ENCODE peak calls at places on chromosomes 12 and 14, in four cellular contexts. One of them, this sample, is unnamed.

GRCh38 chr14:52922656-52923055 is 28.2 kb downstream of the FERMT2 start:
- DNase-seq in SK-N-SH: no peak
- DNase-seq in fibroblast of lung: peak; percentile 86
- DNase-seq in K562: no peak
- DNase-seq in this sample: no peak

GRCh38 chr14:64465856-64466554 is 706 bp downstream of the AKAP5 start:
- DNase-seq in SK-N-SH: peak; percentile 52
- DNase-seq in fibroblast of lung: peak; percentile 73
- DNase-seq in K562: no peak
- DNase-seq in this sample: no peak

GRCh38 chr14:91985521-91986255 is 38.2 kb upstream of the FBLN5 start:
- DNase-seq in SK-N-SH: no peak
- DNase-seq in fibroblast of lung: peak; percentile 58
- DNase-seq in K562: no peak
- DNase-seq in this sample: no peak

GRCh38 chr12:3273409-3273853 is 196.3 kb downstream of the TSPAN9 start:
- DNase-seq in SK-N-SH: no peak
- DNase-seq in fibroblast of lung: peak; percentile 71
- DNase-seq in K562: no peak
- DNase-seq in this sample: no peak

GRCh38 chr12:54622463-54623183 is 12.1 kb downstream of the LACRT start:
- DNase-seq in SK-N-SH: no peak
- DNase-seq in fibroblast of lung: no peak
- DNase-seq in K562: no peak
- DNase-seq in this sample: no peak

GRCh38 chr12:103470664-103471063 is 25.1 kb downstream of the C12orf42 start:
- DNase-seq in SK-N-SH: no peak
- DNase-seq in fibroblast of lung: peak; percentile 12
- DNase-seq in K562: no peak
- DNase-seq in this sample: peak; percentile 24

GRCh38 chr12:15323530-15323929 is 1.2 kb downstream of the PTPRO start:
- DNase-seq in SK-N-SH: no peak
- DNase-seq in fibroblast of lung: peak; percentile 3
- DNase-seq in K562: no peak
- DNase-seq in this sample: no peak

GRCh38 chr14:105475916-105476845 is 1.6 kb downstream of the CRIP2 start:
- DNase-seq in SK-N-SH: peak; percentile 86
- DNase-seq in fibroblast of lung: peak; percentile 67
- DNase-seq in K562: no peak
- DNase-seq in this sample: no peak

GRCh38 chr14:22994762-22995275 is 12.5 kb upstream of the AJUBA start:
- DNase-seq in SK-N-SH: peak; percentile 77
- DNase-seq in fibroblast of lung: peak; percentile 56
- DNase-seq in K562: peak; percentile 32
- DNase-seq in this sample: peak; percentile 60

GRCh38 chr14:34781242-34781641 is 66.8 kb upstream of the CFL2 start:
- DNase-seq in SK-N-SH: no peak
- DNase-seq in fibroblast of lung: peak; percentile 81
- DNase-seq in K562: no peak
- DNase-seq in this sample: no peak

GRCh38 chr14:71050227-71050823 is 143.1 kb downstream of the PCNX1 start:
- DNase-seq in SK-N-SH: peak; percentile 4
- DNase-seq in fibroblast of lung: peak; percentile 18
- DNase-seq in K562: peak; percentile 6
- DNase-seq in this sample: peak; percentile 21

GRCh38 chr12:65209655-65210043 is 40.3 kb downstream of the LEMD3 start:
- DNase-seq in SK-N-SH: no peak
- DNase-seq in fibroblast of lung: no peak
- DNase-seq in K562: no peak
- DNase-seq in this sample: peak; percentile 66

GRCh38 chr14:103889313-103890051 is 38.8 kb upstream of the TDRD9 start:
- DNase-seq in SK-N-SH: peak; percentile 35
- DNase-seq in fibroblast of lung: peak; percentile 34
- DNase-seq in K562: peak; percentile 73
- DNase-seq in this sample: no peak

GRCh38 chr14:21075719-21076437 is 5.8 kb downstream of the ARHGEF40 start:
- DNase-seq in SK-N-SH: peak; percentile 52
- DNase-seq in fibroblast of lung: no peak
- DNase-seq in K562: no peak
- DNase-seq in this sample: no peak

GRCh38 chr14:21072102-21072501 is 2.0 kb downstream of the ARHGEF40 start:
- DNase-seq in SK-N-SH: peak; percentile 35
- DNase-seq in fibroblast of lung: peak; percentile 78
- DNase-seq in K562: no peak
- DNase-seq in this sample: no peak

GRCh38 chr14:21073921-21074320 is 3.8 kb downstream of the ARHGEF40 start:
- DNase-seq in SK-N-SH: no peak
- DNase-seq in fibroblast of lung: no peak
- DNase-seq in K562: no peak
- DNase-seq in this sample: no peak

GRCh38 chr14:21072781-21073339 is 2.8 kb downstream of the ARHGEF40 start:
- DNase-seq in SK-N-SH: no peak
- DNase-seq in fibroblast of lung: no peak
- DNase-seq in K562: no peak
- DNase-seq in this sample: no peak

GRCh38 chr14:21074398-21075272 is 4.5 kb downstream of the ARHGEF40 start:
- DNase-seq in SK-N-SH: no peak
- DNase-seq in fibroblast of lung: no peak
- DNase-seq in K562: no peak
- DNase-seq in this sample: no peak
- H3K4me2 ChIP-seq in SK-N-SH: no peak overlapping the region
- H3K4me2 ChIP-seq in fibroblast of lung: no peak overlapping the region
- H3K4me2 ChIP-seq in K562: no peak overlapping the region
- H3K4me2 ChIP-seq in this sample: no peak overlapping the region

DNA sequence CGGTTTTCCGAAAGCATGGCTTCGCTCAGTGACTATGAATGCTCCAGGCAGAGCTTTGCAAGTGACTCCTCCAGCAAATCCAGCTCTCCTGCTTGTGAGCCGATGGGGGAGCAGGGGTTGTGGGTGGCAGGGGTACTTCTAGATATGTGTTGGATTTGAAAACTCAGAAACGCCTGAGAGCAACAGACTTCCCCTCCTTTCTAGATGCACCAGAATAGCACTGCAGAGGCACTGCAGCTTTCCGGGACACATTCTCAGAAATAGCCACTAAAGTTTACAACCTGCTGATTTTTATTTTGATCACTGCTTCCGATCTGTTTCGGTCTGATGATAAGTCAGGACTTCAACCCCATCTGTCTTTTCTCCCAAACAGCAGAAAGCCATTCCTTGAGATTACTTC is 8.6 kb downstream of the TCP11L2 start:
- DNase-seq in SK-N-SH: no peak
- DNase-seq in fibroblast of lung: no peak
- DNase-seq in K562: no peak
- DNase-seq in this sample: no peak
- H3K4me3 ChIP-seq in SK-N-SH: no peak overlapping the region
- H3K4me3 ChIP-seq in fibroblast of lung: no peak overlapping the region
- H3K4me3 ChIP-seq in K562: no peak overlapping the region
- H3K4me3 ChIP-seq in this sample: no peak overlapping the region

GRCh38 chr12:110107369-110108281 is 16.5 kb upstream of the IFT81 start:
- DNase-seq in SK-N-SH: no peak
- DNase-seq in fibroblast of lung: peak; percentile 98
- DNase-seq in K562: no peak
- DNase-seq in this sample: no peak

GRCh38 chr12:110109837-110110535 is 14.2 kb upstream of the IFT81 start:
- DNase-seq in SK-N-SH: no peak
- DNase-seq in fibroblast of lung: no peak
- DNase-seq in K562: no peak
- DNase-seq in this sample: no peak

GRCh38 chr12:110108309-110109036 is 15.7 kb upstream of the IFT81 start:
- DNase-seq in SK-N-SH: no peak
- DNase-seq in fibroblast of lung: no peak
- DNase-seq in K562: no peak
- DNase-seq in this sample: no peak

GRCh38 chr12:110111476-110112334 is 12.5 kb upstream of the IFT81 start:
- DNase-seq in SK-N-SH: no peak
- DNase-seq in fibroblast of lung: no peak
- DNase-seq in K562: no peak
- DNase-seq in this sample: no peak

DNA sequence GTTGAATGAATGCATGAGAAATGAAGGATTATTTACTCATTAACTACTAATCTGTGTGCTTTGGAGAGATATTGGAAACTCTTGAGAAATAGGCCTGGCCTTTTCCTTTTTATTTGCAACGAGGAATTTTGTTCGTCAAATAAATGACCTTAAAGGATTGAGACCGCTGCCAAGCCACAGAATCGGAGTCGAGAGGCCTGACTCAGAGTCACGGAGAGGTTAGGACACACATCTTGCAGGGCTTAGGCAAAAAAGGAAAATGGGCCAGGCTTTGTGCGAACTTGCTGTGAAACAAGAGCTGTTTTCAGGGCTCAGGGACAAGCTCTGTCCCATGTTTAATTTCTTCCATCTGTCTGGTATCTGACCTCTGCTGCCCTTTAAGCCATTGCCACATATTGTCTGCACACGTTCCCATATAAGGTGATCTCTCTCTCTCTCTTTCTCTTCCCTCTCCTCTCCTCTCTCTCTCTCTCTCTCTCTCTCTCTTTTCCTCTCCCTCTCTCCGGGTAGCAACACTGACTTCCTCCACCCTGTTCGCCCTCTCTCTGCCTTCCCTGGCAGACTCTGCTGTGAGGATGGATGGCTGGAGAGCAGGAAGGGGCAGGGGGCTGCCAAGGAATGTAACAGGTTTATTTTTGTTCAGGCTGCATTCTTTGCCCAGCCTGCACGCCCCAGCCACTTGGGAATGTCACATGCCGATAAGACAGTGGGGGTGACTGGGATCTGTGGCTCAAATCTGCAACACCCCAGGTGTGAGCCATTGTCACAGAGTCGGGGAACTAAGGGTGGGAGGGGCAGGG is 14.9 kb upstream of the IFT81 start:
- DNase-seq in SK-N-SH: peak; percentile 34
- DNase-seq in fibroblast of lung: peak; percentile 100
- DNase-seq in K562: peak; percentile 16
- DNase-seq in this sample: no peak
- H3K4me2 ChIP-seq in SK-N-SH: peak overlapping the region; percentile 34
- H3K4me2 ChIP-seq in fibroblast of lung: peak overlapping the region; percentile 93
- H3K4me2 ChIP-seq in K562: peak overlapping the region; percentile 48
- H3K4me2 ChIP-seq in this sample: no peak overlapping the region

GRCh38 chr12:120235369-120236123 is 30.0 kb downstream of the PXN start:
- DNase-seq in SK-N-SH: no peak
- DNase-seq in fibroblast of lung: no peak
- DNase-seq in K562: no peak
- DNase-seq in this sample: peak; percentile 31
- H3K4me3 ChIP-seq in SK-N-SH: no peak overlapping the region
- H3K4me3 ChIP-seq in fibroblast of lung: no peak overlapping the region
- H3K4me3 ChIP-seq in K562: no peak overlapping the region
- H3K4me3 ChIP-seq in this sample: no peak overlapping the region

GRCh38 chr12:86261606-86262005 is 5.4 kb upstream of the MGAT4C start:
- DNase-seq in SK-N-SH: no peak
- DNase-seq in fibroblast of lung: peak; percentile 21
- DNase-seq in K562: no peak
- DNase-seq in this sample: no peak

GRCh38 chr12:86265329-86265695 is 9.1 kb upstream of the MGAT4C start:
- DNase-seq in SK-N-SH: no peak
- DNase-seq in fibroblast of lung: no peak
- DNase-seq in K562: no peak
- DNase-seq in this sample: no peak

GRCh38 chr12:86260183-86260582 is 4.0 kb upstream of the MGAT4C start:
- DNase-seq in SK-N-SH: no peak
- DNase-seq in fibroblast of lung: no peak
- DNase-seq in K562: no peak
- DNase-seq in this sample: no peak

GRCh38 chr12:86261142-86261541 is 5.0 kb upstream of the MGAT4C start:
- DNase-seq in SK-N-SH: no peak
- DNase-seq in fibroblast of lung: peak; percentile 48
- DNase-seq in K562: no peak
- DNase-seq in this sample: no peak

GRCh38 chr12:86264451-86265328 is 8.5 kb upstream of the MGAT4C start:
- DNase-seq in SK-N-SH: peak; percentile 4
- DNase-seq in fibroblast of lung: no peak
- DNase-seq in K562: no peak
- DNase-seq in this sample: no peak
- H3K4me2 ChIP-seq in SK-N-SH: no peak overlapping the region
- H3K4me2 ChIP-seq in fibroblast of lung: no peak overlapping the region
- H3K4me2 ChIP-seq in K562: no peak overlapping the region
- H3K4me2 ChIP-seq in this sample: no peak overlapping the region

GRCh38 chr14:84859116-84859515 is 670.8 kb upstream of the FLRT2 start:
- DNase-seq in SK-N-SH: no peak
- DNase-seq in fibroblast of lung: peak; percentile 6
- DNase-seq in K562: no peak
- DNase-seq in this sample: no peak

GRCh38 chr14:84857129-84857528 is 672.8 kb upstream of the FLRT2 start:
- DNase-seq in SK-N-SH: no peak
- DNase-seq in fibroblast of lung: no peak
- DNase-seq in K562: no peak
- DNase-seq in this sample: no peak

DNA sequence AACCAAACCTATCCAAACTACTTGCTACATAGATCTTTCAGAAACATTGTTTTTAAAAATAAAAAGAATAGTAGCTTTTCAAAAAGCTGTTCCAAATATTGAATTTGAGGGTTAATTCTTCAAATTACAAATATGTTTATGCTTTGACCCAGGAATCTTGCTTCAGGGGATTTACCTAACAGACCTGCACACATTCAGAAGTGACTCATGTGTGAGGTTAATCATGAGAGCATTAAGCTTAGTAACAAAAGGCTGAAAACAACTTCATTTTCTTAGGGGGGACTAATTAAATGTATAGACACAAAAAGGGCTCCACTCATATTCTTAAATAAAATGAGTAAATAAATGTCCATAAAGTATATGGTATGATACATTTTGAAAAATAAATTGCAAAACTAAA is 672.4 kb upstream of the FLRT2 start:
- DNase-seq in SK-N-SH: no peak
- DNase-seq in fibroblast of lung: no peak
- DNase-seq in K562: no peak
- DNase-seq in this sample: no peak
- H3K4me3 ChIP-seq in SK-N-SH: no peak overlapping the region
- H3K4me3 ChIP-seq in fibroblast of lung: no peak overlapping the region
- H3K4me3 ChIP-seq in K562: no peak overlapping the region
- H3K4me3 ChIP-seq in this sample: no peak overlapping the region

GRCh38 chr14:88542857-88543795 is 11.7 kb downstream of the PTPN21 start:
- DNase-seq in SK-N-SH: no peak
- DNase-seq in fibroblast of lung: peak; percentile 25
- DNase-seq in K562: no peak
- DNase-seq in this sample: no peak
- H3K4me2 ChIP-seq in SK-N-SH: peak overlapping the region; percentile 21
- H3K4me2 ChIP-seq in fibroblast of lung: no peak overlapping the region
- H3K4me2 ChIP-seq in K562: no peak overlapping the region
- H3K4me2 ChIP-seq in this sample: no peak overlapping the region

This sample was measured in OCI-LY7.